ENCODE peak calls at places on chromosomes 12 and 14, in nine cellular contexts. One of them, this sample, is unnamed.

GRCh38 chr14:35406811-35407630 is 2.5 kb upstream of the NFKBIA start:
- DNase-seq in neural progenitor cell: peak; percentile 71
- DNase-seq in Panc1: no peak
- DNase-seq in pancreas: no peak
- DNase-seq in tibial artery: no peak
- DNase-seq in RWPE2: no peak
- DNase-seq in astrocyte: peak; percentile 38
- DNase-seq in A549: peak; percentile 73
- DNase-seq in cardiac muscle cell: peak; percentile 63
- DNase-seq in this sample: peak; percentile 46

GRCh38 chr14:103056322-103057027 is 874 bp downstream of the CDC42BPB start:
- DNase-seq in pancreas: peak; percentile 57
- DNase-seq in A549: peak; percentile 73
- DNase-seq in Panc1: no peak
- DNase-seq in cardiac muscle cell: peak; percentile 70
- DNase-seq in astrocyte: peak; percentile 35
- DNase-seq in RWPE2: peak; percentile 87
- DNase-seq in neural progenitor cell: peak; percentile 78
- DNase-seq in tibial artery: peak; percentile 59
- DNase-seq in this sample: no peak

GRCh38 chr12:45674583-45674982 is 54.9 kb upstream of the ARID2 start:
- DNase-seq in cardiac muscle cell: no peak
- DNase-seq in A549: peak; percentile 37
- DNase-seq in astrocyte: peak; percentile 89
- DNase-seq in pancreas: peak; percentile 25
- DNase-seq in tibial artery: peak; percentile 54
- DNase-seq in neural progenitor cell: no peak
- DNase-seq in RWPE2: peak; percentile 76
- DNase-seq in Panc1: peak; percentile 13
- DNase-seq in this sample: no peak

GRCh38 chr14:91405241-91405721 is 12.3 kb downstream of the CCDC88C start:
- DNase-seq in Panc1: no peak
- DNase-seq in pancreas: no peak
- DNase-seq in astrocyte: no peak
- DNase-seq in RWPE2: no peak
- DNase-seq in A549: no peak
- DNase-seq in cardiac muscle cell: no peak
- DNase-seq in neural progenitor cell: no peak
- DNase-seq in tibial artery: no peak
- DNase-seq in this sample: peak; percentile 81

GRCh38 chr14:68249534-68250517 is 430.2 kb downstream of the RAD51B start:
- DNase-seq in RWPE2: no peak
- DNase-seq in astrocyte: peak; percentile 73
- DNase-seq in cardiac muscle cell: no peak
- DNase-seq in neural progenitor cell: no peak
- DNase-seq in Panc1: no peak
- DNase-seq in A549: peak; percentile 72
- DNase-seq in tibial artery: no peak
- DNase-seq in pancreas: no peak
- DNase-seq in this sample: no peak

GRCh38 chr12:114682101-114682919 is 1.7 kb downstream of the TBX3 start:
- DNase-seq in tibial artery: no peak
- DNase-seq in RWPE2: no peak
- DNase-seq in pancreas: no peak
- DNase-seq in astrocyte: no peak
- DNase-seq in A549: no peak
- DNase-seq in Panc1: no peak
- DNase-seq in neural progenitor cell: no peak
- DNase-seq in cardiac muscle cell: no peak
- DNase-seq in this sample: no peak

GRCh38 chr12:67881565-67881964 is 107.7 kb upstream of the IFNG-AS1 start:
- DNase-seq in RWPE2: no peak
- DNase-seq in neural progenitor cell: no peak
- DNase-seq in A549: no peak
- DNase-seq in astrocyte: no peak
- DNase-seq in Panc1: no peak
- DNase-seq in cardiac muscle cell: no peak
- DNase-seq in pancreas: no peak
- DNase-seq in tibial artery: no peak
- DNase-seq in this sample: no peak

GRCh38 chr14:90491868-90492560 is 95.2 kb downstream of the CALM1 start:
- DNase-seq in pancreas: no peak
- DNase-seq in astrocyte: peak; percentile 20
- DNase-seq in RWPE2: peak; percentile 64
- DNase-seq in Panc1: no peak
- DNase-seq in A549: no peak
- DNase-seq in neural progenitor cell: no peak
- DNase-seq in tibial artery: no peak
- DNase-seq in cardiac muscle cell: no peak
- DNase-seq in this sample: no peak

GRCh38 chr12:132027636-132028035 is 77.9 kb downstream of the EP400 start:
- DNase-seq in pancreas: no peak
- DNase-seq in A549: no peak
- DNase-seq in neural progenitor cell: no peak
- DNase-seq in Panc1: no peak
- DNase-seq in cardiac muscle cell: no peak
- DNase-seq in tibial artery: no peak
- DNase-seq in RWPE2: no peak
- DNase-seq in astrocyte: no peak
- DNase-seq in this sample: no peak

GRCh38 chr12:128810182-128811127 is 13.3 kb downstream of the SLC15A4 start:
- DNase-seq in Panc1: no peak
- DNase-seq in tibial artery: peak; percentile 75
- DNase-seq in A549: no peak
- DNase-seq in pancreas: no peak
- DNase-seq in cardiac muscle cell: no peak
- DNase-seq in astrocyte: no peak
- DNase-seq in neural progenitor cell: peak; percentile 48
- DNase-seq in RWPE2: no peak
- DNase-seq in this sample: no peak

GRCh38 chr12:132279184-132279889 is 50.1 kb downstream of the GALNT9 start:
- DNase-seq in A549: peak; percentile 57
- DNase-seq in Panc1: no peak
- DNase-seq in pancreas: no peak
- DNase-seq in astrocyte: no peak
- DNase-seq in tibial artery: no peak
- DNase-seq in cardiac muscle cell: no peak
- DNase-seq in neural progenitor cell: no peak
- DNase-seq in RWPE2: no peak
- DNase-seq in this sample: no peak

GRCh38 chr14:73786942-73787759 is 64.5 kb upstream of the PTGR2 start:
- DNase-seq in tibial artery: peak; percentile 56
- DNase-seq in cardiac muscle cell: peak; percentile 83
- DNase-seq in Panc1: no peak
- DNase-seq in RWPE2: peak; percentile 68
- DNase-seq in A549: peak; percentile 31
- DNase-seq in astrocyte: no peak
- DNase-seq in pancreas: peak; percentile 70
- DNase-seq in neural progenitor cell: peak; percentile 83
- DNase-seq in this sample: peak; percentile 51

GRCh38 chr12:95505039-95505438 is 31.1 kb downstream of the METAP2 start:
- DNase-seq in RWPE2: no peak
- DNase-seq in A549: no peak
- DNase-seq in astrocyte: no peak
- DNase-seq in tibial artery: no peak
- DNase-seq in neural progenitor cell: no peak
- DNase-seq in Panc1: no peak
- DNase-seq in pancreas: no peak
- DNase-seq in cardiac muscle cell: no peak
- DNase-seq in this sample: no peak

GRCh38 chr12:113222730-113223531 is 1.7 kb downstream of the TPCN1 start:
- DNase-seq in Panc1: no peak
- DNase-seq in cardiac muscle cell: no peak
- DNase-seq in RWPE2: no peak
- DNase-seq in astrocyte: peak; percentile 80
- DNase-seq in pancreas: peak; percentile 84
- DNase-seq in tibial artery: peak; percentile 87
- DNase-seq in neural progenitor cell: no peak
- DNase-seq in A549: peak; percentile 94
- DNase-seq in this sample: no peak

GRCh38 chr12:98646165-98646764 is 1.2 kb downstream of the APAF1 start:
- DNase-seq in A549: peak; percentile 33
- DNase-seq in RWPE2: no peak
- DNase-seq in tibial artery: no peak
- DNase-seq in neural progenitor cell: peak; percentile 8
- DNase-seq in cardiac muscle cell: peak; percentile 18
- DNase-seq in Panc1: no peak
- DNase-seq in pancreas: no peak
- DNase-seq in astrocyte: peak; percentile 43
- DNase-seq in this sample: no peak

GRCh38 chr12:75561921-75562320 is 50.5 kb upstream of the KRR1 start:
- DNase-seq in RWPE2: no peak
- DNase-seq in neural progenitor cell: no peak
- DNase-seq in pancreas: no peak
- DNase-seq in tibial artery: no peak
- DNase-seq in A549: no peak
- DNase-seq in astrocyte: no peak
- DNase-seq in Panc1: no peak
- DNase-seq in cardiac muscle cell: no peak
- DNase-seq in this sample: no peak

GRCh38 chr12:130013771-130014484 is 110.1 kb upstream of the TMEM132D start:
- DNase-seq in Panc1: peak; percentile 35
- DNase-seq in astrocyte: no peak
- DNase-seq in neural progenitor cell: peak; percentile 84
- DNase-seq in pancreas: no peak
- DNase-seq in cardiac muscle cell: peak; percentile 80
- DNase-seq in A549: peak; percentile 56
- DNase-seq in tibial artery: no peak
- DNase-seq in RWPE2: no peak
- DNase-seq in this sample: peak; percentile 7

GRCh38 chr12:50589650-50590435 is 85.1 kb downstream of the DIP2B start:
- DNase-seq in tibial artery: no peak
- DNase-seq in neural progenitor cell: no peak
- DNase-seq in A549: no peak
- DNase-seq in cardiac muscle cell: no peak
- DNase-seq in astrocyte: peak; percentile 98
- DNase-seq in Panc1: no peak
- DNase-seq in RWPE2: no peak
- DNase-seq in pancreas: no peak
- DNase-seq in this sample: no peak

GRCh38 chr14:67875175-67876006 is 55.8 kb downstream of the RAD51B start:
- DNase-seq in Panc1: no peak
- DNase-seq in pancreas: no peak
- DNase-seq in A549: no peak
- DNase-seq in astrocyte: no peak
- DNase-seq in cardiac muscle cell: no peak
- DNase-seq in neural progenitor cell: no peak
- DNase-seq in tibial artery: no peak
- DNase-seq in RWPE2: no peak
- DNase-seq in this sample: no peak

GRCh38 chr12:106717671-106718070 is 56.8 kb upstream of the RIC8B start:
- DNase-seq in pancreas: no peak
- DNase-seq in RWPE2: no peak
- DNase-seq in Panc1: no peak
- DNase-seq in tibial artery: no peak
- DNase-seq in astrocyte: no peak
- DNase-seq in cardiac muscle cell: no peak
- DNase-seq in A549: no peak
- DNase-seq in neural progenitor cell: no peak
- DNase-seq in this sample: no peak

GRCh38 chr12:28563286-28563685 is 373.0 kb downstream of the CCDC91 start:
- DNase-seq in A549: no peak
- DNase-seq in astrocyte: no peak
- DNase-seq in pancreas: no peak
- DNase-seq in Panc1: no peak
- DNase-seq in tibial artery: no peak
- DNase-seq in neural progenitor cell: no peak
- DNase-seq in cardiac muscle cell: no peak
- DNase-seq in RWPE2: no peak
- DNase-seq in this sample: no peak
- H3K4me3 ChIP-seq in A549: no peak overlapping the region
- H3K4me3 ChIP-seq in astrocyte: no peak overlapping the region
- H3K4me3 ChIP-seq in pancreas: no peak overlapping the region
- H3K4me3 ChIP-seq in Panc1: no peak overlapping the region
- H3K4me3 ChIP-seq in tibial artery: no peak overlapping the region
- H3K4me3 ChIP-seq in neural progenitor cell: no peak overlapping the region
- H3K4me3 ChIP-seq in cardiac muscle cell: no peak overlapping the region
- H3K4me3 ChIP-seq in RWPE2: no peak overlapping the region
- H3K4me3 ChIP-seq in this sample: no peak overlapping the region

GRCh38 chr12:82357340-82357739 is 847 bp downstream of the CCDC59 start:
- DNase-seq in neural progenitor cell: no peak
- DNase-seq in cardiac muscle cell: no peak
- DNase-seq in A549: no peak
- DNase-seq in astrocyte: no peak
- DNase-seq in RWPE2: no peak
- DNase-seq in Panc1: no peak
- DNase-seq in tibial artery: no peak
- DNase-seq in pancreas: no peak
- DNase-seq in this sample: no peak
- H3K27ac ChIP-seq in neural progenitor cell: no peak overlapping the region
- H3K27ac ChIP-seq in cardiac muscle cell: peak overlapping the region; percentile 98
- H3K27ac ChIP-seq in A549: peak overlapping the region; percentile 94
- H3K27ac ChIP-seq in astrocyte: peak overlapping the region; percentile 98
- H3K27ac ChIP-seq in RWPE2: peak overlapping the region; percentile 53
- H3K27ac ChIP-seq in Panc1: peak overlapping the region; percentile 98
- H3K27ac ChIP-seq in tibial artery: peak overlapping the region; percentile 96
- H3K27ac ChIP-seq in pancreas: no peak overlapping the region
- H3K27ac ChIP-seq in this sample: peak overlapping the region; percentile 95

GRCh38 chr12:53530920-53531319 is 23.6 kb upstream of the NPFF start:
- DNase-seq in tibial artery: no peak
- DNase-seq in cardiac muscle cell: no peak
- DNase-seq in A549: no peak
- DNase-seq in neural progenitor cell: no peak
- DNase-seq in astrocyte: peak; percentile 40
- DNase-seq in pancreas: no peak
- DNase-seq in Panc1: no peak
- DNase-seq in RWPE2: no peak
- DNase-seq in this sample: no peak
- H3K4me3 ChIP-seq in tibial artery: no peak overlapping the region
- H3K4me3 ChIP-seq in cardiac muscle cell: no peak overlapping the region
- H3K4me3 ChIP-seq in A549: no peak overlapping the region
- H3K4me3 ChIP-seq in neural progenitor cell: no peak overlapping the region
- H3K4me3 ChIP-seq in astrocyte: no peak overlapping the region
- H3K4me3 ChIP-seq in pancreas: no peak overlapping the region
- H3K4me3 ChIP-seq in Panc1: no peak overlapping the region
- H3K4me3 ChIP-seq in RWPE2: no peak overlapping the region
- H3K4me3 ChIP-seq in this sample: no peak overlapping the region

GRCh38 chr14:94052662-94053061 is 26.5 kb downstream of the OTUB2 start:
- DNase-seq in tibial artery: no peak
- DNase-seq in cardiac muscle cell: no peak
- DNase-seq in neural progenitor cell: no peak
- DNase-seq in Panc1: no peak
- DNase-seq in RWPE2: no peak
- DNase-seq in pancreas: no peak
- DNase-seq in astrocyte: no peak
- DNase-seq in A549: no peak
- DNase-seq in this sample: no peak
- H3K27ac ChIP-seq in tibial artery: no peak overlapping the region
- H3K27ac ChIP-seq in cardiac muscle cell: peak overlapping the region; percentile 76
- H3K27ac ChIP-seq in neural progenitor cell: no peak overlapping the region
- H3K27ac ChIP-seq in Panc1: no peak overlapping the region
- H3K27ac ChIP-seq in RWPE2: no peak overlapping the region
- H3K27ac ChIP-seq in pancreas: no peak overlapping the region
- H3K27ac ChIP-seq in astrocyte: no peak overlapping the region
- H3K27ac ChIP-seq in A549: no peak overlapping the region
- H3K27ac ChIP-seq in this sample: no peak overlapping the region

DNA sequence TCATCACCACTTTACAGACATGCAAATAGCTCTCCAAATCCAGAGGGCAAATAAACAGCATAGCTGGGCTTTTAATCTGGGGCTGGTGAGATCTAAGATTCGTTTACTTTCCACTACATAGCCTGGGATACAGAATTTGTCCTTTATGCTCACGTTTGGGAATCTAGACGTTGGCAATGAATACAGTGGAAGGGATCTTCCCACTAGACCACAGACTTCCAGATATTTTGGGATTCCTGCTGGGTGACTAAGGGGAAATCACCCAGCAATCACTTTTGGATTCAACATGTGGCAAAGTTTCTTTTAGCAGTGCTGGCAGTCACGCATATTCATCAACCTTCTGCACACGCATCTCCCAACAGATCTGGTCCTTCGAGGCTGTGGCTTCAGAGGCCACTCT is 23.5 kb downstream of the APPL2 start:
- DNase-seq in tibial artery: no peak
- DNase-seq in cardiac muscle cell: no peak
- DNase-seq in pancreas: no peak
- DNase-seq in A549: no peak
- DNase-seq in astrocyte: peak; percentile 84
- DNase-seq in Panc1: no peak
- DNase-seq in neural progenitor cell: no peak
- DNase-seq in RWPE2: no peak
- DNase-seq in this sample: no peak
- H3K4me3 ChIP-seq in tibial artery: no peak overlapping the region
- H3K4me3 ChIP-seq in cardiac muscle cell: no peak overlapping the region
- H3K4me3 ChIP-seq in pancreas: no peak overlapping the region
- H3K4me3 ChIP-seq in A549: no peak overlapping the region
- H3K4me3 ChIP-seq in astrocyte: no peak overlapping the region
- H3K4me3 ChIP-seq in Panc1: no peak overlapping the region
- H3K4me3 ChIP-seq in neural progenitor cell: no peak overlapping the region
- H3K4me3 ChIP-seq in RWPE2: no peak overlapping the region
- H3K4me3 ChIP-seq in this sample: no peak overlapping the region